ENCODE peak calls at places on chromosome 17, in six cellular contexts. I is CD4-positive, alpha-beta T cell; L is esophagus squamous epithelium; B is left ventricle myocardium inferior; G is Calu3; D is GM20000. P is an unnamed sample.

GRCh38 chr17:3750926-3751325 is 27.2 kb downstream of the HASPIN start:
- DNase-seq in G (no peak), B (no peak), I (peak), L (no peak), D (peak), P (peak)

GRCh38 chr17:50440172-50440837 is 14.3 kb downstream of the ACSF2 start:
- DNase-seq in I (no peak), D (no peak), B (no peak), G (peak), L (no peak), P (no peak)

GRCh38 chr17:81260171-81260570 is 21.1 kb downstream of the NDUFAF8 start:
- DNase-seq in B (no peak), I (no peak), L (no peak), D (no peak), G (no peak), P (no peak)

GRCh38 chr17:75514299-75515228 is 773 bp downstream of the CASKIN2 start:
- DNase-seq in D (no peak), I (no peak), B (no peak), G (peak), L (no peak), P (no peak)

GRCh38 chr17:41416478-41416877 is 7.9 kb downstream of the KRT37 start:
- DNase-seq in G (no peak), L (no peak), B (no peak), I (no peak), D (no peak), P (no peak)

GRCh38 chr17:76642994-76643393 is 563 bp downstream of the ST6GALNAC1 start:
- DNase-seq in D (no peak), B (no peak), G (no peak), L (no peak), I (no peak), P (no peak)

GRCh38 chr17:9959377-9959981 is 54.4 kb upstream of the RCVRN start:
- DNase-seq in G (peak), B (no peak), L (no peak), I (no peak), D (peak), P (peak)

GRCh38 chr17:16446338-16446983 is 31.1 kb downstream of the TRPV2 start:
- DNase-seq in D (no peak), I (no peak), L (no peak), G (no peak), B (no peak), P (no peak)

GRCh38 chr17:36204724-36205500 is 6.0 kb upstream of the CCL4L2 start:
- DNase-seq in G (no peak), B (no peak), L (no peak), I (no peak), D (no peak), P (no peak)

GRCh38 chr17:65554568-65555223 is 6.8 kb downstream of the AXIN2 start:
- DNase-seq in L (no peak), G (no peak), B (peak), I (no peak), D (no peak), P (no peak)

GRCh38 chr17:47120521-47121095 is 68.5 kb downstream of the CDC27 start:
- DNase-seq in I (no peak), D (no peak), L (no peak), B (no peak), G (no peak), P (no peak)
- TF ChIP-seq CTCF in I (no peak), D (no peak), L (no peak), B (no peak), G (no peak), P (no peak)

DNA sequence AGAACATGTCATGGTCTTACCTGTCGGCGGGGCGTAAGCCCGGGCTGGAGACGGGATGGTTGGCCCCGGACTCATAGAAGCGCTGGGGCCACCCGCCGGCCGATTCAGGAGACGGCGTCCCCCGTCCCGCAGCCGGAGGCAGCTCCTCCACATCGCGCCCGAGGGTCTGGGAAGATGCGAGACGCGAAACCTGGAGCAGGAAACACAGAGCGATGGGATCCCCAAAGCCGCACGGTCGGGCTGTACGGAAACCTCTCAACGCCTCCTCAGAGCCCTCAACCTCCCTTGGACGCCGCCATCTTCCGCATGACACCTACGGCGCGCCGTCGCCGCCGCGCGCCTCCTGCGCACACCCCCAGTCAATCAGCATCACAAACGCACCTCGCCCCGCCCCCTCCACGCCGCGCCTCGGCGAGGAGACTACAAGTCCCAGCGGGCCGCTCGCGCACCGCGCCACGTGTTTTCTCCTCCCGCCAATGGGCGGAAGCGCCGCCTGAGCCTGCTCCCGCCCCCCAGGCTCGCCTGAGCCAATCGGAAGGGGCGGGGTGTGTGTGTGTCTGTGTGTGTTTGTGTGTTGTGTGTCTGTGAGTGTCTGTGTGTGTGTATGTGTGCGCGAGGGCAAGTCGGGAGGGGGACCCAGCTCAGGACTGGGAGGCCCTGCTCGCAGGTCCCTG is at the start of the genes ATPAF2 and GID4:
- DNase-seq in B (peak), D (peak), I (peak), L (peak), G (peak), P (peak)
- TF ChIP-seq CTCF in B (no peak), D (no peak), I (no peak), L (no peak), G (no peak), P (no peak)

GRCh38 chr17:63491976-63492575 is 15.2 kb downstream of the ACE start:
- DNase-seq in L (no peak), D (no peak), B (no peak), G (no peak), I (no peak), P (no peak)

GRCh38 chr17:63489291-63489690 is 12.4 kb downstream of the ACE start:
- DNase-seq in G (no peak), B (no peak), D (no peak), I (no peak), L (no peak), P (no peak)

GRCh38 chr17:63490321-63490720 is 13.5 kb downstream of the ACE start:
- DNase-seq in D (no peak), B (no peak), L (no peak), I (no peak), G (no peak), P (no peak)

GRCh38 chr17:63491413-63491812 is 14.6 kb downstream of the ACE start:
- DNase-seq in I (no peak), G (no peak), L (no peak), B (no peak), D (no peak), P (no peak)

DNA sequence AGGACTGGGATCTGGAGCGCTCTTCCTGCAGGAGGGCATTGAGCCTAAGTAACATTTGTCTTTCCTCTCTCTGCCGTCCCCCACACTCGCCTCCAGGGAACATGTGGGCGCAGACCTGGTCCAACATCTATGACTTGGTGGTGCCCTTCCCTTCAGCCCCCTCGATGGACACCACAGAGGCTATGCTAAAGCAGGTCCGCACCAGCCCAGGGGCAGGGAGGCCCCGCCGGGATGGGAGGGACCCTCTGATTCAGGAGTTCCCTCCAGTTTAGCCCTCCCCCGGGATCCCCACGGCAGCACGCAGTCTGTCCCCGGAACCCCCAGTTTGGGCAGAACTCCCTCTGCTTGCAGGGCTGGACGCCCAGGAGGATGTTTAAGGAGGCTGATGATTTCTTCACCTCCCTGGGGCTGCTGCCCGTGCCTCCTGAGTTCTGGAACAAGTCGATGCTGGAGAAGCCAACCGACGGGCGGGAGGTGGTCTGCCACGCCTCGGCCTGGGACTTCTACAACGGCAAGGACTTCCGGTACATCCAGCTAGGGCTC is 14.1 kb downstream of the ACE start:
- DNase-seq in B (no peak), D (no peak), I (no peak), L (no peak), G (no peak), P (no peak)
- TF ChIP-seq CTCF in B (no peak), D (no peak), I (no peak), L (no peak), G (no peak), P (no peak)

GRCh38 chr17:62631936-62632924 is 4.8 kb downstream of the MRC2 start:
- DNase-seq in D (no peak), I (no peak), B (no peak), G (no peak), L (no peak), P (no peak)

GRCh38 chr17:62643496-62643895 is 16.0 kb downstream of the MRC2 start:
- DNase-seq in G (no peak), L (no peak), B (no peak), D (no peak), I (no peak), P (no peak)

GRCh38 chr17:62641101-62641500 is 13.6 kb downstream of the MRC2 start:
- DNase-seq in G (no peak), D (no peak), B (no peak), I (no peak), L (no peak), P (no peak)

GRCh38 chr17:62637809-62638208 is 10.3 kb downstream of the MRC2 start:
- DNase-seq in G (no peak), I (no peak), B (no peak), D (no peak), L (no peak), P (no peak)
- TF ChIP-seq CTCF in G (no peak), I (no peak), B (no peak), D (no peak), L (no peak), P (no peak)

DNA sequence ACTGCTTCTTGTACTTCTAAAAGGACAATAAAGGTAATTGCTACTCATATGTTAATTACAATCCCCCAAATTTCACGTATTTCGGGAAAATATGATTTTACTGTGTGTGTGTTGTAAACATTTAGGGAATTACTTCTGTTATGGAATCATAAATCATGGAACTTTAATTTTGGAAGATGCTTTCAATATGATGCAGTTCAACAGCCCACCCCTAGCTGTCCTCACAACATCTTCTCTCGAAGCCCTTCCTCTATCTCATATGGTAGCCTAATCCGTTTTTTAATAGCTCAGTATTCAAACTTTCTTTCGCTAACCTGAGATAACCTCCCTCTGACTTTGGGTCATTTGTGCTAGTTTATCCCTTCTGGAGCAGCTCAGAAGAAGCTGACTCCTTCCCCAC is 78.4 kb downstream of the ANKFN1 start:
- DNase-seq in L (no peak), D (no peak), B (no peak), I (no peak), G (no peak), P (no peak)
- TF ChIP-seq CTCF in L (no peak), D (no peak), B (no peak), I (no peak), G (no peak), P (no peak)

DNA sequence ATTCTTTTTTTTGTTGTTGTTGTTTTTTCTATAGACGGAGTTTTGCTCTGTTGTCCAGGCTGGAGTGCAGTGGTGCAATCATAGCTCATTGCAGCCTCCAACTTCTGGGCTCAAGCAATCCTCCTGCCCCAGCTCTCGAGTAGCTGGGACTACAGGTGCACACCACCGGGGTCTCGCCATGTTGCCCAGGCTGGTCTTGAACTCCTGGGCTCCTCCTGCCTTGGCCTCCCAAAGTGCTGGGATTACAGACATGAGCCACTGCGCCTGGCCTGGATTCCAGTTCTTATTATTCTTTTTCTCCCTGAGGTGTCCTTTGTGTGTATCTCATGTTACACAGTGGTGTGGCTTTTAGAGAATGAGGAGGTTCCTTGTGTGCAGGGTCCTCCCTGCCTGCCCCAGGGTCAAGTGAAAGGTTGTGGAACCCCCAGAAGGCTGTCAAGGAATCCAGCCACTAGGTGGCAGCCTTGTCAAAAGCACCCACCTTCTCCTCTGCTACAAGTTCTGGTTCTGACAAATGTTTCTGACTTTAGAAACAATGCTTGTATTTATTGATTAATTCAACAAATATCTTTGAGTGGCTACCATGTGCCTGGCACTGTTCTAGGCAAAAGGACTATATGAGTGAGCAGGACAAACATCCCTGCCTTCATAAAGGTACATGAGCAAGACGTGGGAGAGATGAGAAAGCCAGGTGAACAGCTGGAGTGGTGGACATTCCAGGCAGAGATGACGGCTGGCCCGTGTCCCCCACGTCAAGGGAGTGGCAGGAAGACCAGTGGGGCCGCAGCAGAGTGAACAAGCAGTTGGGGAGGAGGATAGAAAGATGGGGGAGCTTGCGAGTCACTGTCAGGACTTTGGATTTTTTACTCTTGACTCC is 112.4 kb downstream of the SPECC1 start:
- DNase-seq in I (peak), B (peak), L (no peak), G (peak), D (peak), P (peak)
- TF ChIP-seq CTCF in I (peak), B (peak), L (peak), G (peak), D (peak), P (peak)

DNA sequence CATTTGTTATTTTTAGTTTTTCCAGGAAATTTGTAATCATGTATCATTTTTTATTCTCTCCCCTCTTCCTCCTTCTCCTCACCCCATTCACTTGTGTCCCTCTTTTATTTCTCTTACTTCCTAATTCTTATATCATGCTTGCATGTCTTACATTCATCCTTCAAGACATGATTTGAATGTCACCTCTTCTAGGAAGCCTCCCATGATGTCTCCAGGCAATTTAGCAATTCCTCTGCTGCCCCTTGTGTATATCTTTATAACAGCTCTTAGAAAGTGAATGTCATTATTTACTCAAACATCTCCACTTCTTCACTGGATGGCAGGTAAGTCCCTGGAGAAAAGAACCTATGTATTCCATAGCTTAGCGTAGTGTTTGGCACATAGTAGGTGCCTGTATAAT is 7.8 kb downstream of the HNF1B start:
- DNase-seq in G (no peak), D (no peak), B (no peak), I (no peak), L (no peak), P (peak)
- TF ChIP-seq CTCF in G (peak), D (no peak), B (no peak), I (no peak), L (no peak), P (no peak)

GRCh38 chr17:79248843-79249242 is 174.2 kb downstream of the ENGASE start:
- DNase-seq in G (no peak), B (no peak), L (no peak), I (no peak), D (no peak), P (no peak)
- TF ChIP-seq CTCF in G (no peak), B (no peak), L (no peak), I (no peak), D (no peak), P (no peak)

DNA sequence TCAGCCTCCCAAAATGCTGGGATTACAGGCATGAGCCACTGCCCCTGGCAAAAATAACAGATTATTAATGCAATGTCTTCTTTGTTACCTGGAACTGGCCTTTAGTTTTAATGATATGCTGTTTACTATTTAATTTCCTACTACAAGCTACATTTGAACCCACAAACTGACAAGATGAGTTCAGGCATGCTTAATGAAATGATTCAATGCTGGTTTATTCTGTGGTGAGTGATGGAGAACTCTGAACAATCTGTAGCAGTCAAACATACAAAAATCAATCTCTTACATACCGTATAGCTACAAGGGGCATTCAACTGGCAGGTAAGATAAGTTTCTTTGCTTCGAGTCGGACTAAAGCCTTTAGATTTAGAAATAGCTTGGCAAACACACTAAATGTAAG is 138.7 kb downstream of the SSH2 start:
- DNase-seq in I (no peak), G (no peak), B (no peak), D (no peak), L (no peak), P (no peak)
- TF ChIP-seq CTCF in I (no peak), G (no peak), B (no peak), D (no peak), L (no peak), P (no peak)

P was measured in GM12865.